ENCODE peak calls at places on chromosomes 1 and 21, in seven cellular contexts. M is kidney epithelial cell, K is WTC11, C is chondrocyte, A is brain microvascular endothelial cell, X is esophagus muscularis mucosa, U is fibroblast of lung. P is an unnamed sample.
A peak's percentile ranks its signal among the peaks of the same experiment; 100 is the strongest.

GRCh38 chr1:155277896-155278688 is 829 bp downstream of the HCN3 start:
- DNase-seq in M (no peak), K (peak; percentile 98), C (no peak), A (no peak), X (no peak), U (peak; percentile 15), P (no peak)

GRCh38 chr1:67053535-67053784 is 488 bp downstream of the SLC35D1 start:
- DNase-seq in M (no peak), K (no peak), C (no peak), A (peak; percentile 33), X (no peak), U (no peak), P (no peak)

GRCh38 chr1:19065526-19066247 is 109.2 kb upstream of the IFFO2 start:
- DNase-seq in M (no peak), K (no peak), C (no peak), A (no peak), X (no peak), U (no peak), P (no peak)

GRCh38 chr1:151611288-151611790 is 511 bp upstream of the SNX27 start:
- DNase-seq in M (no peak), K (no peak), C (no peak), A (peak; percentile 34), X (no peak), U (peak; percentile 91), P (peak; percentile 28)

GRCh38 chr1:61839702-61840101 is 97.4 kb downstream of the PATJ start:
- DNase-seq in M (peak; percentile 9), K (no peak), C (no peak), A (no peak), X (no peak), U (peak; percentile 75), P (peak; percentile 70)

GRCh38 chr1:20063861-20064292 is 6.1 kb upstream of the PLA2G5 start:
- DNase-seq in M (peak; percentile 29), K (no peak), C (no peak), A (peak; percentile 40), X (peak; percentile 66), U (peak; percentile 78), P (peak; percentile 85)

GRCh38 chr1:4674676-4675075 is 20.3 kb downstream of the AJAP1 start:
- DNase-seq in M (no peak), K (no peak), C (no peak), A (no peak), X (no peak), U (no peak), P (no peak)

GRCh38 chr1:66770240-66770639 is 18.0 kb downstream of the DYNLT5 start:
- DNase-seq in M (no peak), K (no peak), C (no peak), A (no peak), X (no peak), U (no peak), P (no peak)

DNA sequence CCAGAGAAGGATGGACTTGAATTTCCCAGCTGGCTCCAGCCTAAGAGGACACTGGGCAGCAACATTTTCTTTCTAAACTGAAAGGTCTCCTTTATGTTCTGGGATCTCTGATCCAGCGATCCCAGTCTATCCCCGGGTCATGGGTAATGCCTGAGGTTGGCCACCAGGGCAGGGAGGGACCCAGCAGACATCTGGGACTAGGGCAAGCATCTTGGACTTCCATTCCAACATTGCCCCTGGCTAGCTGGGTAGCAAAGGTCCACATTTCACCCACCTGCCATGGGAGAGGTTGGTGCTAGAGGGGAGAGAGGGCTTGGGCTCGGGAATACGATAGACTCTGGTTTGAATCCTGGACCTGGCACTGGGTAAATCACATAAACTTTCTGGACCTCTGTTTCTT is 84.6 kb downstream of the LRRN2 start:
- DNase-seq in M (no peak), K (peak; percentile 45), C (no peak), A (no peak), X (no peak), U (no peak), P (no peak)
- TF ChIP-seq CTCF in M (peak; percentile 19), K (peak; percentile 30), C (no peak), A (peak; percentile 26), X (no peak), U (no peak), P (peak; percentile 52)

GRCh38 chr1:17998889-17999288 is 108.7 kb upstream of the IGSF21 start:
- DNase-seq in M (no peak), K (no peak), C (no peak), A (no peak), X (no peak), U (no peak), P (no peak)
- TF ChIP-seq CTCF in M (no peak), K (no peak), C (peak; percentile 41), A (no peak), X (no peak), U (peak; percentile 2), P (peak; percentile 43)

GRCh38 chr1:119141020-119141424 is 569 bp upstream of the WARS2 start:
- DNase-seq in M (no peak), K (peak; percentile 54), C (no peak), A (peak; percentile 17), X (no peak), U (peak; percentile 34), P (no peak)
- TF ChIP-seq CTCF in M (peak; percentile 35), K (peak; percentile 16), C (peak; percentile 74), A (peak; percentile 54), X (no peak), U (peak; percentile 43), P (peak; percentile 69)

GRCh38 chr21:36917487-36918158 is 48.8 kb downstream of the HLCS start:
- DNase-seq in M (no peak), K (peak; percentile 43), C (no peak), A (peak; percentile 53), X (no peak), U (peak; percentile 76), P (no peak)
- TF ChIP-seq CTCF in M (peak; percentile 80), K (peak; percentile 14), C (peak; percentile 86), A (peak; percentile 90), X (peak; percentile 31), U (peak; percentile 87), P (peak; percentile 78)

GRCh38 chr1:165869343-165869742 is 41.9 kb downstream of the UCK2 start:
- DNase-seq in M (no peak), K (no peak), C (no peak), A (no peak), X (no peak), U (no peak), P (no peak)
- TF ChIP-seq CTCF in M (peak; percentile 4), K (no peak), C (peak; percentile 81), A (peak; percentile 41), X (no peak), U (peak; percentile 38), P (peak; percentile 58)

GRCh38 chr1:216071227-216071626 is 352.0 kb downstream of the USH2A start:
- DNase-seq in M (no peak), K (no peak), C (no peak), A (no peak), X (no peak), U (no peak), P (no peak)
- TF ChIP-seq CTCF in M (no peak), K (no peak), C (no peak), A (no peak), X (no peak), U (no peak), P (no peak)

GRCh38 chr1:23460519-23460918 is 23.5 kb downstream of the ASAP3 start:
- DNase-seq in M (no peak), K (no peak), C (no peak), A (no peak), X (no peak), U (no peak), P (no peak)

GRCh38 chr1:23459338-23459757 is 24.6 kb downstream of the ASAP3 start:
- DNase-seq in M (no peak), K (no peak), C (no peak), A (no peak), X (no peak), U (no peak), P (no peak)

GRCh38 chr1:23461050-23461449 is 22.9 kb downstream of the ASAP3 start:
- DNase-seq in M (no peak), K (no peak), C (no peak), A (no peak), X (no peak), U (no peak), P (no peak)

GRCh38 chr1:23463286-23463685 is 20.7 kb downstream of the ASAP3 start:
- DNase-seq in M (no peak), K (no peak), C (no peak), A (no peak), X (no peak), U (no peak), P (no peak)

GRCh38 chr1:23462766-23463165 is 21.2 kb downstream of the ASAP3 start:
- DNase-seq in M (no peak), K (no peak), C (no peak), A (no peak), X (no peak), U (no peak), P (no peak)
- TF ChIP-seq CTCF in M (no peak), K (no peak), C (no peak), A (no peak), X (no peak), U (no peak), P (no peak)

GRCh38 chr1:64471724-64472276 is 1.9 kb downstream of the CACHD1 start:
- DNase-seq in M (no peak), K (no peak), C (no peak), A (no peak), X (peak; percentile 82), U (peak; percentile 24), P (peak; percentile 40)

GRCh38 chr1:64471218-64471719 is 1.3 kb downstream of the CACHD1 start:
- DNase-seq in M (no peak), K (peak; percentile 59), C (no peak), A (no peak), X (peak; percentile 90), U (peak; percentile 28), P (peak; percentile 12)

GRCh38 chr1:64473367-64473766 is 3.4 kb downstream of the CACHD1 start:
- DNase-seq in M (no peak), K (no peak), C (no peak), A (no peak), X (peak; percentile 37), U (no peak), P (no peak)

GRCh38 chr1:64474133-64474532 is 4.2 kb downstream of the CACHD1 start:
- DNase-seq in M (no peak), K (no peak), C (no peak), A (no peak), X (peak; percentile 62), U (no peak), P (no peak)

GRCh38 chr1:64472805-64473204 is 2.9 kb downstream of the CACHD1 start:
- DNase-seq in M (no peak), K (peak; percentile 73), C (no peak), A (no peak), X (peak; percentile 77), U (no peak), P (no peak)
- TF ChIP-seq CTCF in M (no peak), K (no peak), C (no peak), A (no peak), X (no peak), U (no peak), P (no peak)

DNA sequence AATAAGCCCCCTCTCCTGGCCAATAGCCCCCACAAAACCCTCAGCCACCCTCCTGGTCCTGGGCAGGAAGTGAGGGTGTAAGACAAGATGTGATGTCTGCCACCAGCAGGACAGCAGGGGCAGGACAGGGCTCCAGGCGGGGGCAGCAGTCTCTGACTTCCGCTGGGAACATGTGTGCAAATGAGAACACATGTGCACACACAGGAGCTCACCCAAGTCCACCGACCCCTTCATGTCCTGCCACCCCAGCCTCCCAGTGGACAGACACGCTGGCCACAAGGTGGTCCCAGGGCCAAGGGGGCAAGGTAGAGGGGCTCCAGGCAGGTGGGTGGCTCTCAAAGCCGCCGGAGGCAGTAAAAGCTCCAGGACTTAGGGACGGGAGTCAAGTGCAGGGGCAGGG is 60.1 kb downstream of the KCNAB2 start:
- DNase-seq in M (no peak), K (no peak), C (peak; percentile 69), A (no peak), X (no peak), U (no peak), P (no peak)
- TF ChIP-seq CTCF in M (no peak), K (no peak), C (no peak), A (no peak), X (no peak), U (no peak), P (no peak)